ENCODE peak calls at places on chromosomes 16 and 17, in seven cellular contexts. W is thoracic aorta, X is fibroblast of the aortic adventitia, T is lower leg skin, S is GM13976, A is GM10248, Q is transverse colon. C is an unnamed sample.

GRCh38 chr16:29111421-29111820 is 126.6 kb downstream of the LAT start:
- DNase-seq in S (no peak), X (no peak), Q (no peak), T (no peak), A (no peak), W (no peak), C (no peak)

GRCh38 chr17:66915204-66915611 is 49.3 kb upstream of the CACNG4 start:
- DNase-seq in Q (peak; percentile 62), A (no peak), X (no peak), S (no peak), T (no peak), W (no peak), C (no peak)

GRCh38 chr16:67910162-67910561 is 17.1 kb downstream of the PSKH1 start:
- DNase-seq in T (no peak), A (no peak), S (no peak), Q (no peak), X (no peak), W (no peak), C (no peak)

GRCh38 chr16:28241924-28242323 is 30.2 kb upstream of the XPO6 start:
- DNase-seq in X (no peak), W (no peak), Q (no peak), T (no peak), S (no peak), A (no peak), C (no peak)

GRCh38 chr16:83830769-83831450 is 23.1 kb downstream of the HSBP1 start:
- DNase-seq in Q (no peak), T (peak; percentile 40), X (no peak), W (no peak), S (no peak), A (no peak), C (no peak)

GRCh38 chr17:63490321-63490720 is 13.5 kb downstream of the ACE start:
- DNase-seq in W (no peak), Q (no peak), X (no peak), S (no peak), T (no peak), A (no peak), C (no peak)

GRCh38 chr17:74251051-74251450 is 23.0 kb upstream of the DNAI2 start:
- DNase-seq in S (no peak), T (no peak), X (no peak), Q (no peak), W (no peak), A (no peak), C (no peak)

GRCh38 chr17:14833201-14833773 is 431.8 kb downstream of the PMP22 start:
- DNase-seq in A (no peak), S (no peak), W (no peak), T (no peak), X (peak; percentile 7), Q (no peak), C (no peak)

GRCh38 chr17:1730345-1731193 is 6.1 kb downstream of the WDR81 start:
- DNase-seq in S (no peak), W (no peak), Q (peak; percentile 67), X (peak; percentile 91), A (no peak), T (peak; percentile 95), C (no peak)

GRCh38 chr17:7354262-7354781 is 634 bp upstream of the TMEM95 start:
- DNase-seq in Q (peak; percentile 22), W (no peak), X (peak; percentile 36), S (no peak), A (peak; percentile 44), T (no peak), C (no peak)

GRCh38 chr16:83143788-83144187 is 517.0 kb downstream of the CDH13 start:
- DNase-seq in X (peak; percentile 72), T (no peak), Q (peak; percentile 9), W (no peak), A (no peak), S (no peak), C (no peak)

GRCh38 chr17:61353211-61353610 is 46.4 kb upstream of the TBX2 start:
- DNase-seq in W (no peak), S (no peak), Q (no peak), A (no peak), T (no peak), X (no peak), C (no peak)

GRCh38 chr16:49757744-49758069 is 98.2 kb downstream of the ZNF423 start:
- DNase-seq in X (no peak), A (no peak), Q (no peak), S (no peak), T (no peak), W (no peak), C (no peak)

GRCh38 chr17:2092253-2092652 is 37.4 kb downstream of the HIC1 start:
- DNase-seq in S (no peak), Q (no peak), X (no peak), A (no peak), W (no peak), T (no peak), C (no peak)

GRCh38 chr17:73874008-73874407 is 229.8 kb upstream of the SDK2 start:
- DNase-seq in Q (no peak), X (no peak), A (peak; percentile 60), W (no peak), S (peak; percentile 72), T (no peak), C (no peak)

GRCh38 chr16:751152-752007 is 9.2 kb upstream of the MSLN start:
- DNase-seq in X (no peak), S (no peak), Q (no peak), A (no peak), W (no peak), T (no peak), C (no peak)

GRCh38 chr17:75090871-75091854 is 3.4 kb downstream of the SLC16A5 start:
- DNase-seq in Q (peak; percentile 75), T (no peak), A (no peak), W (no peak), X (no peak), S (no peak), C (no peak)

GRCh38 chr16:86665319-86665675 is 86.9 kb downstream of the FOXL1 start:
- DNase-seq in A (no peak), S (no peak), Q (no peak), W (no peak), T (no peak), X (peak; percentile 84), C (no peak)

GRCh38 chr16:22355487-22355908 is 18.9 kb downstream of the CDR2 start:
- DNase-seq in X (no peak), T (no peak), W (no peak), S (no peak), A (peak; percentile 25), Q (no peak), C (no peak)

GRCh38 chr17:2566056-2566455 is 27.4 kb upstream of the PAFAH1B1 start:
- DNase-seq in W (no peak), S (no peak), X (no peak), T (no peak), A (no peak), Q (no peak), C (no peak)

DNA sequence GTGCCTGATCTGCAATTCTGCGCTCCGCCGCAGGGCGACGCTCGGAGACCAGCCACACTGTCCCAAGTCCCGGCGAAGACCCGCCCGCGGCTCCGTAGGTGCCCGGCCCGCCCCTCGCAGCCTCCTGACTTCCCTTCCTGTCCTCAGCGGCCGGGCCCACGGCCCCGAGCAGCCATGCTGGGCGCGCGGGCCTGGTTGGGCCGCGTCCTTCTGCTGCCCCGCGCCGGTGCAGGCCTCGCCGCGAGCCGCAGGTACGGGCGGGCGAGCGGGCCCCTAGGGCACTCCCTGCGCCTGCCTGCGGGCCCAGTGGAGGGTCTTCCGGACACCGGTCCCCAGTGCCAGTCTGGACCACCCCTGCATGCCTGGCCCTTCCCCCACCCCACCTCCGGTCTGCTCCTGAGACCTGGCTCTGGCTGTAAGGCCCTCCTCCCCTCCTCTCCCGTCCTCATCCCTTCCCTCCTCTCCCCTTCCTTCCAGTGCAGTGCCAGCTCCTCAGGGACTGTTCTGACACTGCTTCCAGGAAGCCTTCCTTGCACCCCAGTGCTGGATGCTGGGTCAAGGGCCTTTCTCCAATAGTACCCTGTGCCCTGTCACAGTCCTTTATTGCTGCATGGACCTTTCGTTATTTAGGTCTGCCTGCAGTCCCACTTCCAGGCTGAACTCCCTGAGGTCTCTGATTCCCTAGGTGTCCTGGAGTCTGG is at the start of gene SPATA20:
- DNase-seq in W (peak; percentile 64), S (peak; percentile 94), A (peak; percentile 92), X (peak; percentile 87), T (peak; percentile 99), Q (peak; percentile 95), C (peak; percentile 78)
- TF ChIP-seq CTCF in W (peak; percentile 99), S (peak; percentile 98), A (peak; percentile 98), X (peak; percentile 97), T (no peak), Q (peak; percentile 98), C (peak; percentile 92)

DNA sequence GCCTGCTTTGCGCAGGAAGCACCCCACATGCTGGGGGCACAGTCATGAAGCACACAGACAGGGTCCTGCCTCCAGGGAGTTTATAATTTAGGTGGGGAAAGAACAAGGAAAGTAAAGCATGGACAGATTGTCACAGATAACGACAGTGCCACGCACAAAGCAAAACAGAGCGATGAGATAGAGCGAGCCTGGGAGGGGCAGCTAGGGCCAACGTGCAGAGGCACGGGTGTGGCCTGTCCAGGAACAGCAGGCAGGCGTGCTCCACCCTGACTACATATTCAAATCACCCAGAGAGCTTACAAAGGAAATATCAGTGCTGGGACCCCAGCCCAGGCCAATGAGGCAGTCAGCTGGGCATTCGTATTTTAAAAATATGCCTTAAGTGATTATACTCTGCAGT is 16.8 kb downstream of the LGALS9 start:
- DNase-seq in A (no peak), S (no peak), Q (peak; percentile 84), T (no peak), W (no peak), X (no peak), C (no peak)
- TF ChIP-seq CTCF in A (no peak), S (no peak), Q (no peak), T (no peak), W (no peak), X (no peak), C (no peak)

DNA sequence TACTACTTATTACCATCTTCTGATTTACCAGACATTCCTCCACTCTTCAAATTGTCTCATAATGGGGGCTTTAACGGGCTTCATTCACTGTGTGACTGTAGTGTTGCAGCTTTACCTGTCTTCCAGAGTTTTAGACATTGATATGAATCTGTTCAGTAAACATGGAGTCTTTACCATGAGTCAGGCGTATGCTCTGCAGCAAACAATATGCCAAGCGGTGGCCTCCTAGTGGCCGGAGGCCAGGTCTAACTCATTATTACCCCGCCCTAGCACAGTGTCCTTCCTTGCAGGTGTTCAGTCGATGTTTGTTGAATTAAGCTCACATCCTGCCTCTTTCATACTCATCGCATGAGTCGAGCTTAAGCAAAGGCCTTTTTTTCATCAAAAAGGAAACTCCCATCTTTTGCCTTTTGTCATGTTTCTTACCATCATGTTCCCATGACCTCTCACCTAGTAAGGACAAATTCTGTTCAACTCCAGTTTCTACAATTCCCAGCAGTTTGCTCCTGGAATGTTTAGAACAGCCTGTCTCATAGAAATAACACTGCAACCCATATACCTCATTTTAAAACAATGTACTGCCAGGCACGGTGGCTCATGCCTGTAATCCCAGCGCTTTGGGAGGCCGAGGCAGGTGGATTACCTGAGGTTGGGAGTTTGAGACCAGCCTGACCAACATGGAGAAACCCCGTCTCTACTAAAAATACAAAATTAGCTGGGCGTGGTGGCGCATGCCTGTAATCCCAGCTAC is 39.4 kb downstream of the TUBD1 start:
- DNase-seq in T (peak; percentile 86), Q (peak; percentile 83), X (peak; percentile 80), W (no peak), A (peak; percentile 47), S (peak; percentile 50), C (no peak)
- TF ChIP-seq CTCF in T (no peak), Q (peak; percentile 51), X (peak; percentile 33), W (peak; percentile 9), A (peak; percentile 34), S (no peak), C (no peak)

DNA sequence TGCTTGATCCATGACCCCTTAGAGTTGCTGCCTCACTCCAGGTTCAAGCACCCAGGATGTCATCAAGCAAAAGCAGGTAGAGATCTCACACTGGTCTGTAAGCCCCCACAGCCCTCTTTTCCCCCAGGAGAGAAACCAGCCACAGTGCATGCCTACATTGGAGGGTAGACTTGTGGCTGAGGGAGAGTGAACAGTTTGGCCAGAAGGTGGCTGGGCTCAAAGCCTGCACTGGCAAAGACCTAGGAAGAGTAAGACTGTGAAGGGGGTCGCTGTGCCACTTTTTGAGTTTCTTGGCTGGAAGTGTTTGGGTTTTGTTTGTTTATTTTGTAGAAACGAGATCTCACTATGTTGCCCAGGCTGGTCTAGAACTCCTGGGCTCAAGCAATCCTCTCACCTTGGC is 28.5 kb downstream of the HOXB1 start:
- DNase-seq in T (no peak), X (no peak), A (no peak), S (no peak), Q (no peak), W (no peak), C (no peak)
- TF ChIP-seq CTCF in T (no peak), X (no peak), A (no peak), S (no peak), Q (no peak), W (no peak), C (no peak)

C was measured in natural killer cell.